ENCODE peak calls at places on chromosomes 4 and X, in five cellular contexts. One of them, this sample, is unnamed.

GRCh38 chrX:2264179-2265030 is 236.4 kb downstream of the DHRSX start:
- DNase-seq in H9: no peak
- DNase-seq in H1: no peak
- DNase-seq in IMR-90: no peak
- DNase-seq in mesenchymal stem cell: no peak
- DNase-seq in this sample: no peak

GRCh38 chrX:138925330-138925729 is 213.8 kb upstream of the FGF13 start:
- DNase-seq in IMR-90: peak; percentile 27
- DNase-seq in H1: no peak
- DNase-seq in mesenchymal stem cell: peak; percentile 63
- DNase-seq in H9: no peak
- DNase-seq in this sample: no peak

GRCh38 chr4:125041372-125041930 is 273.3 kb upstream of the FAT4 start:
- DNase-seq in H1: no peak
- DNase-seq in mesenchymal stem cell: no peak
- DNase-seq in IMR-90: no peak
- DNase-seq in H9: no peak
- DNase-seq in this sample: no peak

GRCh38 chr4:89329280-89329679 is 21.7 kb upstream of the GPRIN3 start:
- DNase-seq in IMR-90: no peak
- DNase-seq in H1: no peak
- DNase-seq in H9: no peak
- DNase-seq in mesenchymal stem cell: no peak
- DNase-seq in this sample: no peak

GRCh38 chrX:132023896-132024386 is 839 bp downstream of the STK26 start:
- DNase-seq in H1: peak; percentile 5
- DNase-seq in H9: peak; percentile 47
- DNase-seq in mesenchymal stem cell: peak; percentile 37
- DNase-seq in IMR-90: no peak
- DNase-seq in this sample: peak; percentile 21

GRCh38 chrX:103776586-103776985 is at the start of gene PLP1:
- DNase-seq in mesenchymal stem cell: no peak
- DNase-seq in IMR-90: no peak
- DNase-seq in H9: peak; percentile 33
- DNase-seq in H1: no peak
- DNase-seq in this sample: no peak

GRCh38 chr4:17771284-17771908 is 10.0 kb downstream of the FAM184B start:
- DNase-seq in H1: no peak
- DNase-seq in IMR-90: no peak
- DNase-seq in H9: no peak
- DNase-seq in mesenchymal stem cell: no peak
- DNase-seq in this sample: no peak

GRCh38 chr4:141815646-141816045 is 179.3 kb downstream of the IL15 start:
- DNase-seq in H1: no peak
- DNase-seq in H9: no peak
- DNase-seq in mesenchymal stem cell: no peak
- DNase-seq in IMR-90: no peak
- DNase-seq in this sample: no peak

GRCh38 chr4:98694076-98694475 is 35.7 kb upstream of the TSPAN5 start:
- DNase-seq in mesenchymal stem cell: no peak
- DNase-seq in IMR-90: no peak
- DNase-seq in H9: no peak
- DNase-seq in H1: no peak
- DNase-seq in this sample: no peak

GRCh38 chr4:36349904-36350554 is 68.6 kb downstream of the DTHD1 start:
- DNase-seq in mesenchymal stem cell: no peak
- DNase-seq in IMR-90: no peak
- DNase-seq in H9: no peak
- DNase-seq in H1: no peak
- DNase-seq in this sample: no peak

GRCh38 chrX:65677954-65678469 is 10.6 kb downstream of the MSN start:
- DNase-seq in mesenchymal stem cell: peak; percentile 90
- DNase-seq in H1: no peak
- DNase-seq in IMR-90: peak; percentile 94
- DNase-seq in H9: no peak
- DNase-seq in this sample: no peak

GRCh38 chrX:111447298-111447697 is 35.3 kb upstream of the DCX start:
- DNase-seq in H1: no peak
- DNase-seq in mesenchymal stem cell: peak; percentile 6
- DNase-seq in H9: peak; percentile 57
- DNase-seq in IMR-90: no peak
- DNase-seq in this sample: peak; percentile 23

GRCh38 chr4:48907706-48908477 is 1.3 kb upstream of the OCIAD2 start:
- DNase-seq in H9: no peak
- DNase-seq in mesenchymal stem cell: no peak
- DNase-seq in H1: no peak
- DNase-seq in IMR-90: no peak
- DNase-seq in this sample: no peak

GRCh38 chr4:154614306-154614705 is 1.9 kb upstream of the FGG start:
- DNase-seq in IMR-90: no peak
- DNase-seq in mesenchymal stem cell: no peak
- DNase-seq in H9: no peak
- DNase-seq in H1: no peak
- DNase-seq in this sample: no peak

GRCh38 chrX:104118765-104119164 is 6.4 kb downstream of the ZCCHC18 start:
- DNase-seq in H9: no peak
- DNase-seq in H1: no peak
- DNase-seq in IMR-90: no peak
- DNase-seq in mesenchymal stem cell: no peak
- DNase-seq in this sample: no peak

GRCh38 chr4:19615086-19615689 is 636.5 kb upstream of the SLIT2 start:
- DNase-seq in mesenchymal stem cell: no peak
- DNase-seq in H9: peak; percentile 20
- DNase-seq in H1: no peak
- DNase-seq in IMR-90: no peak
- DNase-seq in this sample: no peak

GRCh38 chr4:1047976-1048780 is 36.8 kb downstream of the FGFRL1 start:
- DNase-seq in mesenchymal stem cell: no peak
- DNase-seq in H9: peak; percentile 29
- DNase-seq in H1: no peak
- DNase-seq in IMR-90: no peak
- DNase-seq in this sample: no peak

GRCh38 chr4:29309050-29309449 is 1411.1 kb upstream of the PCDH7 start:
- DNase-seq in mesenchymal stem cell: peak; percentile 33
- DNase-seq in H1: no peak
- DNase-seq in IMR-90: peak; percentile 81
- DNase-seq in H9: no peak
- DNase-seq in this sample: no peak

GRCh38 chr4:45147866-45148265 is 421.5 kb upstream of the GNPDA2 start:
- DNase-seq in mesenchymal stem cell: no peak
- DNase-seq in H1: no peak
- DNase-seq in H9: no peak
- DNase-seq in IMR-90: no peak
- DNase-seq in this sample: no peak

GRCh38 chrX:54067741-54068140 is 23.5 kb upstream of the PHF8 start:
- DNase-seq in mesenchymal stem cell: no peak
- DNase-seq in H1: no peak
- DNase-seq in IMR-90: no peak
- DNase-seq in H9: no peak
- DNase-seq in this sample: no peak

GRCh38 chr4:176795441-176795840 is 2.7 kb upstream of the VEGFC start:
- DNase-seq in H9: no peak
- DNase-seq in H1: no peak
- DNase-seq in mesenchymal stem cell: no peak
- DNase-seq in IMR-90: no peak
- DNase-seq in this sample: no peak

GRCh38 chr4:183773790-183774189 is 114.7 kb downstream of the TRAPPC11 start:
- DNase-seq in mesenchymal stem cell: no peak
- DNase-seq in H1: no peak
- DNase-seq in IMR-90: no peak
- DNase-seq in H9: no peak
- DNase-seq in this sample: no peak

GRCh38 chr4:25914670-25915358 is 794 bp downstream of the SMIM20 start:
- DNase-seq in H9: no peak
- DNase-seq in H1: no peak
- DNase-seq in mesenchymal stem cell: no peak
- DNase-seq in IMR-90: no peak
- DNase-seq in this sample: no peak

GRCh38 chr4:113893546-113893945 is 85.9 kb downstream of the ARSJ start:
- DNase-seq in H1: no peak
- DNase-seq in mesenchymal stem cell: no peak
- DNase-seq in H9: no peak
- DNase-seq in IMR-90: peak; percentile 32
- DNase-seq in this sample: no peak

GRCh38 chrX:119755981-119756533 is 2.3 kb upstream of the SOWAHD start:
- DNase-seq in H1: no peak
- DNase-seq in H9: no peak
- DNase-seq in IMR-90: peak; percentile 73
- DNase-seq in mesenchymal stem cell: peak; percentile 80
- DNase-seq in this sample: no peak

GRCh38 chr4:185534850-185535761 is at the start of gene PDLIM3:
- DNase-seq in mesenchymal stem cell: peak; percentile 73
- DNase-seq in H9: peak; percentile 74
- DNase-seq in H1: no peak
- DNase-seq in IMR-90: peak; percentile 30
- DNase-seq in this sample: peak; percentile 65
- H3K14ac ChIP-seq in mesenchymal stem cell: no peak within 1 kb of the TSS
- H3K14ac ChIP-seq in H9: peak within 1 kb of the TSS; percentile 68
- H3K14ac ChIP-seq in H1: peak within 1 kb of the TSS; percentile 81
- H3K14ac ChIP-seq in IMR-90: peak within 1 kb of the TSS; percentile 74
- H3K14ac ChIP-seq in this sample: no peak within 1 kb of the TSS

GRCh38 chrX:130902446-130902782 is 595 bp downstream of the ENOX2 start:
- DNase-seq in H1: no peak
- DNase-seq in IMR-90: no peak
- DNase-seq in H9: no peak
- DNase-seq in mesenchymal stem cell: no peak
- DNase-seq in this sample: no peak
- H2BK120ac ChIP-seq in H1: no peak overlapping the region
- H2BK120ac ChIP-seq in IMR-90: no peak overlapping the region
- H2BK120ac ChIP-seq in H9: no peak overlapping the region
- H2BK120ac ChIP-seq in mesenchymal stem cell: no peak overlapping the region
- H2BK120ac ChIP-seq in this sample: no peak overlapping the region

GRCh38 chr4:169909479-169909878 is 116.7 kb downstream of the MFAP3L start:
- DNase-seq in H1: no peak
- DNase-seq in mesenchymal stem cell: no peak
- DNase-seq in H9: no peak
- DNase-seq in IMR-90: no peak
- DNase-seq in this sample: no peak

GRCh38 chr4:169914871-169915270 is 111.3 kb downstream of the MFAP3L start:
- DNase-seq in mesenchymal stem cell: no peak
- DNase-seq in IMR-90: no peak
- DNase-seq in H9: no peak
- DNase-seq in H1: no peak
- DNase-seq in this sample: no peak

GRCh38 chr4:169909897-169910296 is 116.3 kb downstream of the MFAP3L start:
- DNase-seq in H1: no peak
- DNase-seq in mesenchymal stem cell: no peak
- DNase-seq in IMR-90: no peak
- DNase-seq in H9: no peak
- DNase-seq in this sample: no peak

GRCh38 chr4:169915545-169915944 is 110.7 kb downstream of the MFAP3L start:
- DNase-seq in mesenchymal stem cell: no peak
- DNase-seq in H1: no peak
- DNase-seq in H9: no peak
- DNase-seq in IMR-90: no peak
- DNase-seq in this sample: no peak

GRCh38 chr4:169912996-169913395 is 113.2 kb downstream of the MFAP3L start:
- DNase-seq in IMR-90: no peak
- DNase-seq in H1: no peak
- DNase-seq in H9: no peak
- DNase-seq in mesenchymal stem cell: no peak
- DNase-seq in this sample: no peak
- H2BK15ac ChIP-seq in IMR-90: no peak overlapping the region
- H2BK15ac ChIP-seq in H1: no peak overlapping the region
- H2BK15ac ChIP-seq in H9: no peak overlapping the region
- H2BK15ac ChIP-seq in mesenchymal stem cell: no peak overlapping the region
- H2BK15ac ChIP-seq in this sample: no peak overlapping the region

DNA sequence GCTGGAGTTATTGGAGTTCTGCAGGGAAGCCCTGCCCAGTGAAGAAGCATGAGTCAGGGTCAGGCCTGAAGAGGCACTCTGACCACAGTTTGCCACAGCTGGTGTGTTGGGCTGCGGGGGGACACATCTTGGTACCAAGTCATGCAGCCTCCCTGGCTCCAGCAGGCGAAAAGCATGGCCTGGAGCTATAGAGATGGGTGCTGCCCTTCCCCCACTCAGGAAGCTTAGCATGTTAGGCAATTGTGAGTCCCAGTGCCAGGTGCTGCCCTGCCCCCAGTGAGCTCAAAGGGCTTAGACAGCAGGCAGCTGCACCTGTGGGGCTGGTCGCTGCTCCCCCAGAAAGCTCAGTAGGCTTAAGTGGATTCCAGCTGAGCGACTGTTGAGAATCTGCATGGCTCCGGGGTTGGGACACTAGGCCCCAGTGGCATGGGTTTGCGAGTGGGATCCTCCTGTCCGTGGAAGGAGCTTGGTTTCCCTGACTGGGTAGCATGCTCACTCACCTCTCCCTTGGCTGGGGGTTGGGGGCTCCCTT is 755.5 kb downstream of the GLUD2 start:
- DNase-seq in mesenchymal stem cell: no peak
- DNase-seq in H9: no peak
- DNase-seq in H1: no peak
- DNase-seq in IMR-90: no peak
- DNase-seq in this sample: no peak
- H3K14ac ChIP-seq in mesenchymal stem cell: no peak overlapping the region
- H3K14ac ChIP-seq in H9: no peak overlapping the region
- H3K14ac ChIP-seq in H1: no peak overlapping the region
- H3K14ac ChIP-seq in IMR-90: no peak overlapping the region
- H3K14ac ChIP-seq in this sample: no peak overlapping the region

DNA sequence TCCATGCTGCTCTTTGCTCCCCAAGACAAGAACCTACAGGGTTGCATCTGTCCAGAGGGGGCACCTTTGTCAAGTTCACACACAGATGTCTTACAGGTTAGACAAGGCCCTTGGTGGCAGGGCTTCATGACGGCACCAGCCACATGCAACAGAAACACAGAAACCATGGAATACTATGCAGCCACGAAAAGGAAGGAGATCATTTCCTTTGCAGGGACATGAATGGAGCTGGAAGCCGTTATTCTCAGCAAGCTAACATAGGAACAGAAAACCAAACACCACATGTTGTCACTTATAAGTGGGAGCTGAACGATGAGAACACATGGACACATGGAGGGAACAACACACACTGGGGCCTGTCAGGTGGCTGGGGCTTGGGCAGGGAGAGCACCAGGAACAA is 85.1 kb upstream of the NDP start:
- DNase-seq in IMR-90: no peak
- DNase-seq in mesenchymal stem cell: no peak
- DNase-seq in H9: no peak
- DNase-seq in H1: no peak
- DNase-seq in this sample: no peak
- H2BK120ac ChIP-seq in IMR-90: no peak overlapping the region
- H2BK120ac ChIP-seq in mesenchymal stem cell: no peak overlapping the region
- H2BK120ac ChIP-seq in H9: no peak overlapping the region
- H2BK120ac ChIP-seq in H1: no peak overlapping the region
- H2BK120ac ChIP-seq in this sample: no peak overlapping the region

DNA sequence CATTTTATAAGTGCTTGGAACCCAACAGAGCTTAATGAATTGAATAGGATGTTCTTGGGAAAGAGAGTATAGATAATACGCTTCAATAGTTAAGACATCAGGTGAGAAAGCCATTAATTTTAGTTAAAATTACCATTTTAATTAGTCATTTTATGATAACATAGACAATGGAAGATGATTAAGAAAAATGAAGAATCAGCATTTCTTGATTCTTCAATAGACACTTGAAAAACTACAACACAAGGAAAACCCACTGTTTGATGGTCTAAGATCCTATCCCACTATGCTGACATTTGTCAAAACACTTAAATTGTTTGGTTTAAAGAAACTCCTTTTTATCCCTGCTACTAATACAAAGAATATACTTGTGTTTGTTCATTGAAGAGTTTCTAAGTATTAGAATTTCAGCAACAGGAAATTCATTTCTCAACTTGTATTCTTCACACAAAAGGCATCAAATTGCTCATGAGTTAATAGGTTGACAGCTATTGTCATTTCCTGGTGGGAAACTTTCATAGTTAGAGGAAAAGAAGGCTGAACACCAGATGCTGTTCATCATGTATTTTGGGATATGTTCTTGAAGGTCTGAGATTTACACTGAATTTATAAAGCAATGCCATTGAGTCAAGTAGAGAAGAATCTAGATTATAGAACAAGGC is 9.6 kb upstream of the CXCL2 start:
- DNase-seq in H9: no peak
- DNase-seq in IMR-90: no peak
- DNase-seq in H1: no peak
- DNase-seq in mesenchymal stem cell: no peak
- DNase-seq in this sample: no peak
- H2BK15ac ChIP-seq in H9: no peak overlapping the region
- H2BK15ac ChIP-seq in IMR-90: no peak overlapping the region
- H2BK15ac ChIP-seq in H1: no peak overlapping the region
- H2BK15ac ChIP-seq in mesenchymal stem cell: peak overlapping the region; percentile 6
- H2BK15ac ChIP-seq in this sample: no peak overlapping the region

This sample was measured in neuronal stem cell.